ENCODE peak calls at places on chromosomes 2 and 18, in four cellular contexts. T is tibial artery, Q is endodermal cell, J is GM12878. V is an unnamed sample. For H3K4me1, the result is how much of the 10 kb centered on the place peaks cover.

GRCh38 chr2:160730296-160730995 is 236.8 kb upstream of the RBMS1 start:
- DNase-seq in T (no peak), Q (no peak), J (no peak), V (peak)

GRCh38 chr2:228167290-228167689 is 14.2 kb downstream of the SPHKAP start:
- DNase-seq in T (no peak), Q (no peak), J (no peak), V (no peak)

GRCh38 chr18:79509536-79509930 is 113.8 kb downstream of the NFATC1 start:
- DNase-seq in T (peak), Q (no peak), J (no peak), V (no peak)

GRCh38 chr2:129709030-129709955 is 270.2 kb upstream of the RAB6C start:
- DNase-seq in T (no peak), Q (no peak), J (no peak), V (no peak)

GRCh38 chr2:85326946-85327756 is 638 bp downstream of the TGOLN2 start:
- DNase-seq in T (peak), Q (peak), J (no peak), V (peak)

GRCh38 chr18:49646864-49647263 is 85.0 kb downstream of the LIPG start:
- DNase-seq in T (no peak), Q (peak), J (no peak), V (no peak)

GRCh38 chr2:164479460-164479859 is 141.8 kb downstream of the GRB14 start:
- DNase-seq in T (no peak), Q (peak), J (no peak), V (peak)

GRCh38 chr2:66574701-66575624 is 140.0 kb downstream of the MEIS1 start:
- DNase-seq in T (peak), Q (peak), J (no peak), V (peak)

GRCh38 chr2:102141915-102142828 is at the start of gene IL1R1:
- DNase-seq in T (peak), Q (peak), J (no peak), V (peak)

GRCh38 chr18:27991391-27991790 is 185.5 kb downstream of the CDH2 start:
- DNase-seq in T (no peak), Q (no peak), J (no peak), V (no peak)
- TF ChIP-seq CTCF in T (no peak), Q (no peak), J (no peak), V (no peak)

DNA sequence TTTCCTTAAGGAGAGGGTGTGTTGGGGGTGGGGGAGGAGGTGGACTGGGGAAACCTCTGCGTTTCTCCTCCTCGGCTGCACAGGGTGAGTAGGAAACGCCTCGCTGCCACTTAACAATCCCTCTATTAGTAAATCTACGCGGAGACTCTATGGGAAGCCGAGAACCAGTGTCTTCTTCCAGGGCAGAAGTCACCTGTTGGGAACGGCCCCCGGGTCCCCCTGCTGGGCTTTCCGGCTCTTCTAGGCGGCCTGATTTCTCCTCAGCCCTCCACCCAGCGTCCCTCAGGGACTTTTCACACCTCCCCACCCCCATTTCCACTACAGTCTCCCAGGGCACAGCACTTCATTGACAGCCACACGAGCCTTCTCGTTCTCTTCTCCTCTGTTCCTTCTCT is 2.1 kb upstream of the SP9 start:
- DNase-seq in T (no peak), Q (peak), J (no peak), V (peak)
- H3K4me1 ChIP-seq in T (under half), Q (under half), J (under half), V (under half)

GRCh38 chr2:61536086-61536722 is 2.0 kb downstream of the XPO1 start:
- DNase-seq in T (no peak), Q (peak), J (no peak), V (no peak)

GRCh38 chr2:61535449-61535848 is 2.7 kb downstream of the XPO1 start:
- DNase-seq in T (no peak), Q (no peak), J (no peak), V (no peak)

GRCh38 chr2:61529944-61530343 is 8.2 kb downstream of the XPO1 start:
- DNase-seq in T (no peak), Q (no peak), J (no peak), V (no peak)

GRCh38 chr2:61534926-61535325 is 3.2 kb downstream of the XPO1 start:
- DNase-seq in T (no peak), Q (no peak), J (no peak), V (no peak)

DNA sequence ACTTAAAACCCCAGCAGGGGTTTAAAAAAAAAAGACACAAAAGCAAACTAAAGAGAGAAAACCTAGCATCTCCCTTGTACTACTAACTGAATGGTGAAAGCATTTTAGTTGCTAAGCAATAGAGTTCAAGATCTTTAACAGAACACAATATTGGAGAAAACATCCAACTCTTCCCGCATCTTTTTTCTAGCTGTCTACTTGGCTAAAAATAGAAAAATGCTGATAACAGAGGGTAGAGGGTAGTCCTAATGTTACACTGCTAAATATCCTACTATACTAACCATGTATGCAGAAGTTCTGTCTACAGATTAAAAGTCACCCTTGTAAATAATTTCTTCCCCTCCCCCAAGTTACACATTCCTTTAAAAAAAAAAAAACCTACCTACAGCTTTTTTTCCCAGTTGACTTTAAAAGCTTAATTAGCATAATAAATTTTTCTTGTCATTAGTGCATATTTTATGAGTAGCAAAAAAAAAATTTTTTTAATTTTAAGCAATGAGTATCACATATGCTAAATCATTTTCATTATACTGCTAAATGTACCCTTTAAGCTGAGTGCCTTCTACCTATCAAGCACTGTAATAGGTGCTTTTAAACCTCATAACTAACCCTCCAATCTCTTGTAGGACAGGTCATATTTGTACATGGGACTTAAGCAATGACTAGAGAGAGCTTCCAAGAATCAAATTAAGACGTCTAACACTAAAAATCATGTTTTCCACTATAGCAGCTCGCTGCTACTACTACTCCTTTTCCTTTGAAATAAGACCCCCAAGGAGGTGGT is 7.6 kb downstream of the XPO1 start:
- DNase-seq in T (no peak), Q (no peak), J (no peak), V (no peak)
- TF ChIP-seq CTCF in T (no peak), Q (no peak), J (no peak), V (no peak)

DNA sequence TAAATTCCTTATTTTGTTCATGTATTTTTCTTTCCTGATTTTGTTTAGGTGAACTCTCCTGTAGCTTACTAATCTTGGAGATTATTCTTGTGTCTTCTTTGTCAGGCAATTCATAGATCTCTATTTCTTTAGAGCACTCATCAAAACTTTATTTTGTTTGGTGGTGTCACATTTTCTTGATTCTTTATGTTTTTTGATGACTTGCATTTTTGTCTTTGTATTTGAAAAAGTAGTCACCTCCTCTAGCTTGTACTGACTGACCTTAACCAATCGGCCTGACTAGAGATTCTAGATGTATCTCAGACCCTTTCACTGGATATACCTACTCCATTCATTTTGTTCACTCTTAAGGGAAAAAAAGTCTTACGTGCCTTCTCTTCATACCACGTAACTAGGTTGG is 986.3 kb upstream of the LRRTM1 start:
- DNase-seq in T (no peak), Q (no peak), J (no peak), V (no peak)
- H3K4me1 ChIP-seq in T (under half), Q (under half), J (under half), V (under half)

GRCh38 chr2:137050949-137051348 is 285.6 kb downstream of the THSD7B start:
- DNase-seq in T (no peak), Q (peak), J (no peak), V (peak)
- TF ChIP-seq CTCF in T (no peak), Q (peak), J (peak), V (peak)

DNA sequence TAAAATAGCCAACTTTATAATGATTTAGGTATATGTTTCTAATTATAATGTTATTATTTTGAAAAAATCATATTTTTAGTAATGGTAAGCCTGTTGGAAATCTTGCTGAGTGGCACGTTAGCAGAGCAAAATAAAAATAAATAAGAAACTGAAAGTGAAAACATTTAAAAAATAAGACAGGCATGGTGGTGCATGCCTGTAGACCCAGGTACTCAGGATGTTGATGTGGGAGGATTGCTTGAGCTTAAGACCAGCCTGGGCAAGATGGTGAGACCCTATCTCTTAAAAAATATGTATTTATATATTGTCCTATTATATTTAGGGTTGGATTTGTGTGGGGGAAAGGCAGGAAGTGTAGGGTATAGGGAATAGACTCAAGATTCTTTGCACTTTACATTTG is 15.8 kb upstream of the ANKRD12 start:
- DNase-seq in T (no peak), Q (no peak), J (no peak), V (no peak)
- H3K4me1 ChIP-seq in T (under half), Q (under half), J (under half), V (under half)

DNA sequence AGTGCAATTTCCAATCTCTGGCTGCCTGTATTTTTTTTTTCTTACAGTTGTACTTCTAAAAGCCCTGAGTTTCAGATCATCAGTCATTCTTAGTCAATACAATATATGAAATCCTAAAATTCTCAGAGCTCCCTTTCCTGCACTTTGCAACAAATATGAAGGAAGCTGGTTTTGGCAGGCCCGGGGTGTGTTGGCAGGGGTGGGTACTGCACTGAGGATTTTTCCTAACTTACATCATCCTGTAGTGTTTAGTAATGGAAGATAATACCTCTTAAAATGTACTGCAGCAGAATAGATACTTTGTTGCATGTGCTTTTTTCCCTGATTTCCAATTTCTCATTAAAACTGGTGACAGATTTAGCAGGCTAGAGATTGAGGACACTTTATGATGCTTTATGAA is 374.6 kb downstream of the PTH2R start:
- DNase-seq in T (no peak), Q (no peak), J (no peak), V (no peak)
- TF ChIP-seq CTCF in T (no peak), Q (no peak), J (no peak), V (no peak)

GRCh38 chr2:28469947-28470585 is 25.8 kb upstream of the PLB1 start:
- DNase-seq in T (no peak), Q (no peak), J (no peak), V (no peak)
- H3K4me1 ChIP-seq in T (under half), Q (under half), J (under half), V (under half)

GRCh38 chr2:8132889-8133288 is 549.0 kb upstream of the ID2 start:
- DNase-seq in T (no peak), Q (peak), J (no peak), V (no peak)

GRCh38 chr2:8134105-8134903 is 547.6 kb upstream of the ID2 start:
- DNase-seq in T (no peak), Q (peak), J (no peak), V (no peak)

GRCh38 chr2:8132371-8132831 is 549.5 kb upstream of the ID2 start:
- DNase-seq in T (no peak), Q (no peak), J (no peak), V (no peak)

GRCh38 chr2:8135051-8135675 is 546.7 kb upstream of the ID2 start:
- DNase-seq in T (no peak), Q (no peak), J (no peak), V (no peak)

DNA sequence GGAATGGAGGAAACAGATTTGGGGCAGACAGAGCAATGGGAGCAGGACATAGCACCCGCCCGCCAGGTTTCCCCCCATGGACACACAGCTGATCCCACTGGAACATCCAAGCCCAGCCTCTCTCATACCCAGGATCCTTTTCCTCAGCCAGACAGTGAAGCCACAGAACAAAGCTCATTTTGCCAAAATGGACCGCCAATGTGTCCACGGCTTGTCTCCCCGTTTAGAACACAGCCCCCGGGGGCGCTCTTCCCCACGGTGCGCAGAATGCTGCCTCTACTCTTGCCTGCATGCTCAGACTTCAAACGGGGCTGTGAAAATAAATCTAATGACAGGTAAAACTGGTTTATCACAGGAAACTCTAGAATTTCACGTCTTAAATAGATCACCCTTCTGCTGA is 548.5 kb upstream of the ID2 start:
- DNase-seq in T (no peak), Q (peak), J (no peak), V (no peak)
- TF ChIP-seq CTCF in T (no peak), Q (peak), J (no peak), V (no peak)